ENCODE peak calls at places on chromosomes 6 and 20, in nine cellular contexts. V is heart left ventricle, U is tibial nerve, F is H54, E is erythroblast, B is IMR-90, Y is GM12878, D is adrenal gland, G is endothelial cell of umbilical vein. O is an unnamed sample.

GRCh38 chr6:15282334-15282733 is 36.5 kb downstream of the JARID2 start:
- DNase-seq in E (no peak), F (no peak), G (no peak), U (no peak), B (no peak), Y (no peak), V (no peak), D (no peak), O (no peak)

GRCh38 chr6:114040871-114041270 is 69.9 kb upstream of the HDAC2 start:
- DNase-seq in V (no peak), U (no peak), E (no peak), G (no peak), F (no peak), B (no peak), D (no peak), Y (no peak), O (no peak)

GRCh38 chr6:39037707-39038106 is 10.9 kb upstream of the GLP1R start:
- DNase-seq in Y (no peak), U (no peak), B (no peak), E (no peak), V (peak; percentile 57), G (no peak), D (no peak), F (no peak), O (no peak)

GRCh38 chr20:43691928-43692524 is 25.1 kb downstream of the MYBL2 start:
- DNase-seq in U (peak; percentile 37), Y (no peak), G (peak; percentile 37), D (peak; percentile 70), E (peak; percentile 88), F (peak; percentile 59), B (peak; percentile 18), V (no peak), O (peak; percentile 57)

GRCh38 chr20:38962898-38963484 is 847 bp downstream of the DHX35 start:
- DNase-seq in G (no peak), B (no peak), Y (no peak), U (peak; percentile 18), F (no peak), D (peak; percentile 11), E (no peak), V (no peak), O (no peak)

GRCh38 chr6:157764346-157765068 is 58.5 kb upstream of the SNX9 start:
- DNase-seq in G (peak; percentile 99), E (peak; percentile 49), Y (peak; percentile 95), F (peak; percentile 55), B (peak; percentile 100), U (peak; percentile 66), D (peak; percentile 89), V (peak; percentile 78), O (no peak)

GRCh38 chr6:141677598-141678211 is 455.0 kb upstream of the GJE1 start:
- DNase-seq in Y (no peak), D (no peak), B (peak; percentile 47), F (no peak), U (no peak), V (no peak), G (peak; percentile 43), E (peak; percentile 21), O (no peak)

GRCh38 chr20:32945710-32946221 is 58.5 kb downstream of the SUN5 start:
- DNase-seq in B (peak; percentile 34), V (no peak), F (peak; percentile 28), U (no peak), E (peak; percentile 7), Y (no peak), G (peak; percentile 37), D (no peak), O (no peak)

GRCh38 chr6:36594816-36595167 is 630 bp downstream of the SRSF3 start:
- DNase-seq in G (no peak), V (no peak), D (no peak), Y (no peak), U (no peak), B (no peak), E (peak; percentile 85), F (no peak), O (no peak)

GRCh38 chr6:36592221-36592655 is 1.9 kb upstream of the SRSF3 start:
- DNase-seq in G (no peak), B (no peak), U (no peak), V (no peak), E (no peak), F (no peak), D (no peak), Y (peak; percentile 72), O (peak; percentile 32)

GRCh38 chr6:36595168-36595818 is 1.1 kb downstream of the SRSF3 start:
- DNase-seq in Y (no peak), V (peak; percentile 45), E (peak; percentile 82), D (peak; percentile 70), G (peak; percentile 52), B (peak; percentile 55), F (no peak), U (peak; percentile 71), O (no peak)

GRCh38 chr6:36596359-36596758 is 2.2 kb downstream of the SRSF3 start:
- DNase-seq in U (no peak), E (peak; percentile 62), V (no peak), D (no peak), B (no peak), F (no peak), G (no peak), Y (no peak), O (no peak)

DNA sequence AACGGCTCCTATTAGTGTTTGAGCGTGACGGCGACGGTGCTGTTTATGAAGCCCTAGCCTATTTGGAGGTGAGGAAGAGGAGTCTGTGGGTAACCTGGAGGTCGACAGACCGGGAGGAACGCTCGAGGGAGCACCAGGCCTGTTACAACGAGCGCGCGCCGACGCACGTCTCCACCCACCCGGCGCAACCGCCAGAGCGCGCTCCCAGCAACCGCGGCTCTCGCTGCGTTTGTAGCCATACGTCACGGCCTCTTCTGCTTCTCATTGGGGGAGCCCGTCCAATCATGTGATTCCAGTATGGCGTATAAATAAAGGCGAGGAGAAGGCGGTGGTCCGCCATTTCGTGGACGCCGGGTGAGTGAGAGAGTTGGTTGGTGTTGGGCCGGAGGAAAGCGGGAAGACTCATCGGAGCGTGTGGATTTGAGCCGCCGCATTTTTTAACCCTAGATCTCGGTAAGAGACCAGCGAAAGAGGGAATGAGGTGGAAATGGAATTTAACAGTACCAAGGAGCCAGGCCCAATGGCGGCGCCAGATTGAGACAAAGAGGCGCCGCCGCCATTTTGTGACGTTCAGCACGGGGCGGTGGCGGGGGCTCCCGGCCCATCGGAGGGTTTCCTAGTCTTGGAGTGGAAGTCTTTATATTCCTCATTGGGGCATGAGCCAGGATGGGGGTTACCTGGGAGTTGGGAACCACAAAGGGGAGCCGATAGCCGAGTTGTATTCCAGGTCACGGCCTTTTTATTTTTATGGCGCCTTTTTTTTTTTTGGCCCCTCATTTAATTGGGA is at the start of gene SRSF3:
- DNase-seq in V (peak; percentile 98), Y (peak; percentile 90), D (peak; percentile 98), F (peak; percentile 77), U (peak; percentile 97), E (peak; percentile 99), G (peak; percentile 97), B (peak; percentile 98), O (peak; percentile 76)
- TF ChIP-seq POLR2A in V (no peak), Y (peak; percentile 100), D (peak; percentile 99), F (peak; percentile 96), U (peak; percentile 99), E (peak; percentile 100), G (peak; percentile 100), B (peak; percentile 100), O (peak; percentile 100)

DNA sequence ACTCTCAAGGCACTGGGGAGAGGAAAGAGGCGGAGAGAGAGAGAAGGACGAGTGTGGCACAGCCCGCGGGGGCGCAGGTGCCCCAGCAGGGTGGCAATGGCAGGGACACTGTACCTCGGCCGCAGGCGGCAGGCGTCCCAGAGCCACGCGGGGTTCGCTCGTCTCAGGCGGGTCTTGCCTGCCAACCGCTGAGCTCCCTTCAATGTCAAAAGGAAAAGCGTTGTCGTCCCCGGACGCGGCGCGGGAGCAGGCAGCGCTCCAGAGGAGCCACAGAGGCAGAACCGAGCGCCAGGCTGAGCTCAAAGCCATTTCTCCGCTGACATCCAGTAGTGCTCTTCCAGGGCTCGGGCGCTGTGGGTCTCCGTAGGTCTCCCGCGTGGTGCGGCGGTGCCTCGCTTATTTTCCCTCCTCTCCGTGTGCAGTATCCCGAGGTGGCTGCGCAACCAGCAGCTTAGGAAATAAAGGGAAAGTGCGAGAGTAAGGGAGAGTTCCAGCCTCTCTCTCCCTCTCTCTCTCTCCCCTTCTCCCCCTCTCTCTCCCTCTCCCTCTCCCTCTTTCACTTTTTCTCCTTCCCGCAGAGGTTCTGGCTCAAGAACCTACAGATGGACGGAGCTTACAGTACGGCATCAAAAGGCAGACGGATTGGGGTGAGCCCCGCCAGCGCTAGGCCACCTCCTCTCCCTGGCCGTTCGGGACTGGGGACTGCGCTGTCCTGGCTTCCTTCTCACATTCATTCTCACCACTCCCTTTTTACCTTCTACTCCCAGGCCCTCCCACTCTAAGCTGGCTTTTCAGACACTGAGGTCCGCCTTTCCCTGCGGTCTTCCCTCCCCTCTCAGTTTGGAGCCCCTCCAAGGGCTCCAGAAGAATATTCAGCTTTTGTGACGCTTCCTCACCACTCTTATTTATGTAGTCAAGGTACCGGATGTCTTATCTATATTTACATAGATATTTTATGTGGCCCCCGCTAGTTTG is at the start of gene LAMA4:
- DNase-seq in G (peak; percentile 86), V (peak; percentile 71), F (peak; percentile 17), D (peak; percentile 32), U (peak; percentile 47), E (no peak), Y (no peak), B (peak; percentile 69), O (no peak)
- TF ChIP-seq POLR2A in G (peak; percentile 98), V (no peak), F (peak; percentile 14), D (peak; percentile 34), U (no peak), E (no peak), Y (no peak), B (peak; percentile 52), O (no peak)

GRCh38 chr20:47280228-47280627 is 76.3 kb downstream of the ZMYND8 start:
- DNase-seq in Y (no peak), G (no peak), D (no peak), F (no peak), U (no peak), E (no peak), V (no peak), B (no peak), O (no peak)
- TF ChIP-seq POLR2A in Y (no peak), G (no peak), D (no peak), F (no peak), U (no peak), E (no peak), V (no peak), B (no peak), O (no peak)

GRCh38 chr20:49106332-49106731 is 60.2 kb downstream of the CSE1L start:
- DNase-seq in U (no peak), V (no peak), Y (no peak), B (no peak), D (no peak), E (no peak), F (no peak), G (no peak), O (no peak)

GRCh38 chr20:49100934-49101333 is 54.8 kb downstream of the CSE1L start:
- DNase-seq in Y (no peak), G (no peak), E (peak; percentile 24), D (no peak), F (no peak), V (no peak), B (peak; percentile 3), U (no peak), O (no peak)

GRCh38 chr20:49103647-49104364 is 57.7 kb downstream of the CSE1L start:
- DNase-seq in E (no peak), F (no peak), V (no peak), Y (no peak), D (no peak), B (no peak), G (no peak), U (no peak), O (no peak)

GRCh38 chr20:49103019-49103418 is 56.9 kb downstream of the CSE1L start:
- DNase-seq in E (no peak), Y (no peak), V (no peak), G (no peak), D (no peak), F (no peak), B (no peak), U (no peak), O (no peak)

GRCh38 chr20:49104365-49104648 is 58.2 kb downstream of the CSE1L start:
- DNase-seq in Y (no peak), V (no peak), G (no peak), U (no peak), E (no peak), B (no peak), D (no peak), F (no peak), O (no peak)
- TF ChIP-seq POLR2A in Y (peak; percentile 43), V (no peak), G (no peak), U (no peak), E (no peak), B (no peak), D (no peak), F (no peak), O (no peak)